ENCODE peak calls at places on chromosomes 13 and 19, in eight cellular contexts. V is activated T-cell treated with anti-CD3 and anti-CD28 coated beads, Interleukin-2, amount 50 U/mL, for 72 hours; Y is HS-5; A is NCI-H2029; L is ureter; B is amniotic stem cell; P is glomerular endothelial cell; R is H7. X is an unnamed sample.

GRCh38 chr13:110506859-110507566 is 54.5 kb downstream of the RAB20 start:
- DNase-seq in L (peak), Y (no peak), P (no peak), B (no peak), V (no peak), A (peak), R (no peak), X (no peak)

GRCh38 chr13:22173605-22174004 is 502.7 kb downstream of the FGF9 start:
- DNase-seq in R (no peak), L (no peak), A (no peak), Y (no peak), B (no peak), V (no peak), P (no peak), X (peak)

GRCh38 chr19:46133101-46133627 is 8.7 kb upstream of the IGFL3 start:
- DNase-seq in P (peak), R (peak), B (peak), V (no peak), A (peak), L (peak), Y (peak), X (peak)

GRCh38 chr19:18029617-18030338 is 21.8 kb downstream of the ARRDC2 start:
- DNase-seq in B (no peak), L (no peak), P (no peak), A (peak), R (no peak), V (no peak), Y (no peak), X (no peak)

GRCh38 chr19:50387176-50387867 is 3.2 kb downstream of the POLD1 start:
- DNase-seq in V (no peak), P (no peak), L (no peak), Y (peak), B (no peak), A (no peak), R (peak), X (peak)

GRCh38 chr13:46010148-46010547 is 42.4 kb downstream of the ZC3H13 start:
- DNase-seq in R (peak), L (no peak), V (no peak), P (no peak), B (no peak), Y (no peak), A (no peak), X (no peak)

GRCh38 chr19:17448190-17448967 is at the start of gene TMEM221:
- DNase-seq in V (peak), P (no peak), R (peak), Y (no peak), B (no peak), L (no peak), A (no peak), X (no peak)

GRCh38 chr13:77285098-77285497 is 41.8 kb downstream of the MYCBP2 start:
- DNase-seq in P (no peak), R (no peak), Y (no peak), B (no peak), V (no peak), A (no peak), L (no peak), X (no peak)

GRCh38 chr13:63025741-63026140 is 1610.1 kb upstream of the PCDH20 start:
- DNase-seq in A (no peak), L (no peak), B (no peak), R (no peak), Y (no peak), P (no peak), V (no peak), X (no peak)

GRCh38 chr13:33582121-33582520 is 235.8 kb upstream of the RFC3 start:
- DNase-seq in R (no peak), P (no peak), B (no peak), L (no peak), V (no peak), Y (no peak), A (no peak), X (no peak)

GRCh38 chr13:102651892-102652291 is 43.0 kb downstream of the METTL21C start:
- DNase-seq in Y (no peak), L (no peak), V (no peak), R (no peak), B (no peak), P (no peak), A (no peak), X (peak)

GRCh38 chr13:44031555-44031954 is 151.9 kb downstream of the LACC1 start:
- DNase-seq in Y (no peak), R (no peak), L (no peak), A (no peak), P (no peak), V (no peak), B (no peak), X (no peak)

GRCh38 chr13:40626566-40626965 is 39.9 kb downstream of the FOXO1 start:
- DNase-seq in P (no peak), Y (no peak), B (no peak), R (no peak), A (no peak), L (no peak), V (no peak), X (no peak)

GRCh38 chr13:105991622-105992254 is 543.7 kb downstream of the EFNB2 start:
- DNase-seq in V (no peak), B (no peak), P (no peak), R (no peak), L (peak), Y (peak), A (no peak), X (peak)

GRCh38 chr19:8663920-8664670 is 33.7 kb downstream of the NFILZ start:
- DNase-seq in B (no peak), R (peak), P (no peak), L (no peak), Y (no peak), A (no peak), V (no peak), X (no peak)

GRCh38 chr13:98879965-98880364 is 97.9 kb downstream of the DOCK9 start:
- DNase-seq in A (peak), V (no peak), P (no peak), R (no peak), B (no peak), Y (no peak), L (no peak), X (no peak)

GRCh38 chr19:12985049-12985776 is 10.1 kb upstream of the NFIX start:
- DNase-seq in V (no peak), R (peak), B (no peak), Y (no peak), L (peak), P (no peak), A (no peak), X (no peak)

GRCh38 chr13:111462221-111462764 is 141.9 kb downstream of the TEX29 start:
- DNase-seq in R (no peak), L (peak), Y (no peak), B (no peak), P (no peak), A (no peak), V (no peak), X (no peak)

GRCh38 chr19:28744943-28745342 is 468.0 kb downstream of the UQCRFS1 start:
- DNase-seq in L (no peak), P (no peak), A (peak), R (no peak), V (no peak), B (no peak), Y (no peak), X (no peak)

GRCh38 chr19:51689751-51690358 is 3.3 kb upstream of the SPACA6 start:
- DNase-seq in A (no peak), B (no peak), V (no peak), P (no peak), Y (no peak), R (peak), L (peak), X (no peak)

GRCh38 chr13:109256866-109257760 is 529.3 kb downstream of the IRS2 start:
- DNase-seq in L (no peak), V (no peak), A (no peak), P (no peak), B (peak), Y (peak), R (no peak), X (peak)

GRCh38 chr13:32669030-32669646 is 82.9 kb downstream of the PDS5B start:
- DNase-seq in Y (no peak), B (peak), V (no peak), A (peak), L (no peak), R (peak), P (peak), X (no peak)

GRCh38 chr13:79775830-79776229 is 294.9 kb downstream of the NDFIP2 start:
- DNase-seq in L (peak), V (no peak), B (peak), R (peak), Y (no peak), A (no peak), P (peak), X (no peak)

GRCh38 chr19:44055870-44056269 is 4.0 kb downstream of the ZNF223 start:
- DNase-seq in V (no peak), R (peak), Y (no peak), P (no peak), A (no peak), B (no peak), L (no peak), X (no peak)

GRCh38 chr13:112341446-112341845 is 34.7 kb upstream of the SPACA7 start:
- DNase-seq in V (no peak), A (no peak), B (no peak), P (no peak), R (no peak), Y (no peak), L (no peak), X (no peak)

GRCh38 chr19:57934820-57935665 is at the start of gene ZNF418:
- DNase-seq in P (peak), V (peak), Y (no peak), L (peak), B (no peak), A (peak), R (peak), X (peak)

GRCh38 chr19:51594774-51595109 is 23.7 kb downstream of the ZNF175 start:
- DNase-seq in A (no peak), B (no peak), R (no peak), V (no peak), L (no peak), Y (no peak), P (no peak), X (no peak)

GRCh38 chr13:27016871-27017270 is 154.7 kb downstream of the USP12 start:
- DNase-seq in B (no peak), A (no peak), Y (no peak), V (no peak), R (no peak), L (no peak), P (no peak), X (no peak)

GRCh38 chr19:30086916-30087315 is 144.9 kb downstream of the URI1 start:
- DNase-seq in A (no peak), V (no peak), R (no peak), L (no peak), B (no peak), P (no peak), Y (no peak), X (no peak)

GRCh38 chr13:97306646-97307045 is 84.5 kb downstream of the MBNL2 start:
- DNase-seq in A (no peak), P (no peak), V (no peak), Y (no peak), L (no peak), R (no peak), B (no peak), X (no peak)

GRCh38 chr13:113926301-113926761 is 47.5 kb downstream of the C13orf46 start:
- DNase-seq in B (no peak), Y (no peak), L (peak), R (no peak), A (no peak), V (no peak), P (no peak), X (peak)

GRCh38 chr13:98220188-98220765 is 43.2 kb upstream of the RNF113B start:
- DNase-seq in R (no peak), L (no peak), A (no peak), B (no peak), Y (no peak), V (no peak), P (no peak), X (no peak)

GRCh38 chr19:6092329-6093286 is 17.7 kb downstream of the RFX2 start:
- DNase-seq in A (peak), R (peak), P (no peak), B (peak), Y (no peak), L (peak), V (no peak), X (peak)

GRCh38 chr13:65656740-65657329 is 1573.3 kb downstream of the PCDH9 start:
- DNase-seq in Y (no peak), L (no peak), P (peak), B (no peak), R (no peak), V (no peak), A (no peak), X (no peak)

GRCh38 chr19:55643733-55644116 is 276 bp downstream of the ZNF581 start:
- DNase-seq in V (no peak), P (no peak), B (no peak), Y (no peak), R (no peak), L (no peak), A (no peak), X (no peak)

X was measured in GM04503.